ENCODE peak calls at places on chromosomes 4 and X, in five cellular contexts. E is bronchial epithelial cell, L is cardiac muscle cell, Y is lower lobe of right lung, X is Karpas-422. D is an unnamed sample. For H3K36me3, the result is how much of the 10 kb centered on the place peaks cover.

GRCh38 chr4:58261526-58261925 is 1151.3 kb upstream of the IGFBP7 start:
- DNase-seq in E (no peak), L (no peak), Y (no peak), X (no peak), D (no peak)

GRCh38 chr4:125316781-125317525 is 2.2 kb downstream of the FAT4 start:
- DNase-seq in E (peak), L (peak), Y (peak), X (no peak), D (peak)

GRCh38 chrX:77389891-77390290 is 57.3 kb upstream of the FGF16 start:
- DNase-seq in E (peak), L (no peak), Y (no peak), X (no peak), D (no peak)

GRCh38 chrX:55487143-55487542 is 2.5 kb downstream of the USP51 start:
- DNase-seq in E (no peak), L (no peak), Y (no peak), X (no peak), D (no peak)

GRCh38 chrX:13511557-13512330 is 57.7 kb upstream of the EGFL6 start:
- DNase-seq in E (no peak), L (peak), Y (no peak), X (no peak), D (no peak)

GRCh38 chr4:140257461-140258305 is 103.7 kb upstream of the MAML3 start:
- DNase-seq in E (peak), L (no peak), Y (no peak), X (no peak), D (peak)

GRCh38 chr4:39873823-39874222 is 103.9 kb downstream of the PDS5A start:
- DNase-seq in E (no peak), L (peak), Y (no peak), X (no peak), D (peak)

GRCh38 chr4:80188801-80189458 is 8.4 kb upstream of the PRDM8 start:
- DNase-seq in E (no peak), L (no peak), Y (no peak), X (no peak), D (no peak)

GRCh38 chrX:137040113-137040794 is 6.5 kb upstream of the GPR101 start:
- DNase-seq in E (no peak), L (no peak), Y (no peak), X (no peak), D (no peak)

GRCh38 chrX:18676050-18676449 is 4.1 kb upstream of the RS1 start:
- DNase-seq in E (no peak), L (no peak), Y (no peak), X (no peak), D (no peak)

GRCh38 chrX:153580700-153581386 is 18.1 kb downstream of the CCNQ start:
- DNase-seq in E (no peak), L (no peak), Y (no peak), X (no peak), D (no peak)

GRCh38 chrX:120426599-120426998 is 42.5 kb downstream of the LAMP2 start:
- DNase-seq in E (no peak), L (no peak), Y (no peak), X (no peak), D (peak)

GRCh38 chrX:1442016-1442665 is 10.6 kb downstream of the ASMTL start:
- DNase-seq in E (no peak), L (no peak), Y (peak), X (no peak), D (no peak)

GRCh38 chr4:5791654-5792053 is 80.7 kb downstream of the EVC start:
- DNase-seq in E (no peak), L (no peak), Y (no peak), X (no peak), D (no peak)

GRCh38 chr4:156475322-156475721 is 496.3 kb downstream of the PDGFC start:
- DNase-seq in E (peak), L (peak), Y (no peak), X (peak), D (peak)

GRCh38 chrX:132058975-132059374 is 35.9 kb downstream of the STK26 start:
- DNase-seq in E (no peak), L (no peak), Y (no peak), X (no peak), D (no peak)

GRCh38 chrX:132059973-132060540 is 37.0 kb downstream of the STK26 start:
- DNase-seq in E (no peak), L (no peak), Y (no peak), X (no peak), D (no peak)

GRCh38 chrX:132058050-132058449 is 34.9 kb downstream of the STK26 start:
- DNase-seq in E (no peak), L (no peak), Y (no peak), X (no peak), D (no peak)

GRCh38 chrX:132068405-132068804 is 45.3 kb downstream of the STK26 start:
- DNase-seq in E (peak), L (no peak), Y (no peak), X (no peak), D (no peak)

GRCh38 chrX:132063862-132064261 is 40.8 kb downstream of the STK26 start:
- DNase-seq in E (no peak), L (no peak), Y (no peak), X (peak), D (no peak)
- H3K36me3 ChIP-seq in E (under half), L (under half), Y (under half), X (under half), D (under half)

DNA sequence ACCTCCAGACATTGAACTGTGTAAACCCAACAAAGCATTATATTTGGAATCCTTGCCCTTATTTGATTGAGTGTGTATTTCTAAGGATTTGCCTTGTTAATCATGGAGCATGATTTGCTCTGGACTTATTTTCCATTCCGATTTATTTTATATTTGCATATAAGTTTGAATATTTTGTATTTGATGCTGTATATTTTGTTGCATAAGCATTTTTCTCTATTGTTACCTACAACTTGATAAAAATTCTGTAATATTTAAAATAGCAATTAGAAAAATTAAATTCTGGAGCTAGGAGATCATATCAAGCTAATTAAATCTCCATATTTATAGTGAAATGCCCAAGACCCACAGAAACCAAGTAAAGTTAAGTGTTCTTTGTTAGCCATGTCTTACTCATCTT is 47.2 kb downstream of the USO1 start:
- DNase-seq in E (no peak), L (no peak), Y (no peak), X (peak), D (no peak)
- H3K36me3 ChIP-seq in E (under half), L (under half), Y (half or more), X (under half), D (half or more)

DNA sequence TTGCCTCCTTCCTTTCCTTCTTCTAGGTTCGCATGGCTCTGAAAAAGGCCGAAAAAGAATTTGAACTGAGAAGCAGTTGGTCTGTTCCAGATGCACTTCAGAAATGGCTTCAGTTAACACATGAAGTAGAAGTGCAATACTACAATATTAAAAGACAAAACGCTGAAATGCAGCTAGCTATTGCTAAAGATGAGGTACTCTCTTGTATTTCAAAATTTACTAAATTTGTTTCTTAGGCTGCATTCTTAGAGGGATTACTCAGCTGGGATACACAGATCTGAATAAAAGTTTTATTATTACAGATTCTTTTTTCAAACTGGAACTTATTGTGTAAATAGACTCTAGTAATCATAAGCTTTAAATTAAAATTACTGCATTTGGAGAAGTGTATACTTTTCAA is 146.9 kb downstream of the STIM2 start:
- DNase-seq in E (no peak), L (no peak), Y (no peak), X (no peak), D (peak)
- H3K36me3 ChIP-seq in E (under half), L (under half), Y (under half), X (under half), D (under half)

DNA sequence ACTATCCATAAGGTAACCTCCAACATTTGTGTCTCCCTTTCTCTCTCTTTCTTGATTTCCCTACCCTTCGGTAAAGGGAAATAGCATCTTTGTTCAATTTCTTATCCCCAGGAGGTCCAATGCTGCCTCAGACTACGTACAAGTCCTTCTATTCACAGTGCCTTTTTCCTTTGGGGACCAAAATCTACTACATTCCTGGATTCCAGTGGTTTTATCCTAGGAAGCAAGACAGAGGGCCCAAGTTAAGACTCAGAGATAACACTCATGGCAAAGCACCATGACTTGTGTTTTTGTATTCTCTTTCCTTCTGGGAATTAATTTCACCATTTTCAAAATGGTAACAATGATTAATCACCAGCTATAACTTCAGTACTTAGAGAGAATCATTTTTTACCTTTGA is 10.6 kb downstream of the G3BP2 start:
- DNase-seq in E (no peak), L (peak), Y (no peak), X (no peak), D (no peak)
- H3K36me3 ChIP-seq in E (under half), L (under half), Y (under half), X (under half), D (under half)